ENCODE peak calls at places on chromosomes 4 and X, in five cellular contexts. One of them, this sample, is unnamed.

GRCh38 chr4:132923516-132923915 is 225.6 kb upstream of the PCDH10 start:
- DNase-seq in suprapubic skin: no peak
- DNase-seq in sigmoid colon: no peak
- DNase-seq in non-pigmented ciliary epithelial cell: no peak
- DNase-seq in Caki2: no peak
- DNase-seq in this sample: no peak

GRCh38 chr4:161762796-161763195 is 401.0 kb downstream of the FSTL5 start:
- DNase-seq in suprapubic skin: no peak
- DNase-seq in sigmoid colon: no peak
- DNase-seq in non-pigmented ciliary epithelial cell: peak; percentile 28
- DNase-seq in Caki2: peak; percentile 8
- DNase-seq in this sample: peak; percentile 86

GRCh38 chr4:100977274-100977673 is 370.1 kb downstream of the PPP3CA start:
- DNase-seq in suprapubic skin: no peak
- DNase-seq in sigmoid colon: no peak
- DNase-seq in non-pigmented ciliary epithelial cell: no peak
- DNase-seq in Caki2: no peak
- DNase-seq in this sample: no peak

GRCh38 chr4:89753601-89754066 is 83.3 kb downstream of the SNCA start:
- DNase-seq in suprapubic skin: no peak
- DNase-seq in sigmoid colon: no peak
- DNase-seq in non-pigmented ciliary epithelial cell: peak; percentile 95
- DNase-seq in Caki2: peak; percentile 98
- DNase-seq in this sample: peak; percentile 97

GRCh38 chr4:69760455-69760854 is at the start of gene SULT1B1:
- DNase-seq in suprapubic skin: no peak
- DNase-seq in sigmoid colon: no peak
- DNase-seq in non-pigmented ciliary epithelial cell: peak; percentile 46
- DNase-seq in Caki2: no peak
- DNase-seq in this sample: peak; percentile 47

GRCh38 chrX:15674899-15675489 is 10.4 kb upstream of the CLTRN start:
- DNase-seq in suprapubic skin: peak; percentile 96
- DNase-seq in sigmoid colon: peak; percentile 97
- DNase-seq in non-pigmented ciliary epithelial cell: peak; percentile 60
- DNase-seq in Caki2: peak; percentile 94
- DNase-seq in this sample: peak; percentile 76

GRCh38 chr4:89303177-89303576 is 4.4 kb downstream of the GPRIN3 start:
- DNase-seq in suprapubic skin: no peak
- DNase-seq in sigmoid colon: no peak
- DNase-seq in non-pigmented ciliary epithelial cell: no peak
- DNase-seq in Caki2: peak; percentile 48
- DNase-seq in this sample: no peak

GRCh38 chr4:89111833-89112563 is 665 bp downstream of the TIGD2 start:
- DNase-seq in suprapubic skin: no peak
- DNase-seq in sigmoid colon: no peak
- DNase-seq in non-pigmented ciliary epithelial cell: peak; percentile 81
- DNase-seq in Caki2: no peak
- DNase-seq in this sample: peak; percentile 96

GRCh38 chrX:110394653-110395052 is 36.0 kb downstream of the RTL9 start:
- DNase-seq in suprapubic skin: no peak
- DNase-seq in sigmoid colon: no peak
- DNase-seq in non-pigmented ciliary epithelial cell: no peak
- DNase-seq in Caki2: peak; percentile 63
- DNase-seq in this sample: peak; percentile 60

GRCh38 chrX:49878128-49878833 is 1.0 kb upstream of the USP27X start:
- DNase-seq in suprapubic skin: no peak
- DNase-seq in sigmoid colon: peak; percentile 66
- DNase-seq in non-pigmented ciliary epithelial cell: no peak
- DNase-seq in Caki2: no peak
- DNase-seq in this sample: no peak

GRCh38 chr4:109701566-109702399 is 1.5 kb downstream of the CASP6 start:
- DNase-seq in suprapubic skin: no peak
- DNase-seq in sigmoid colon: no peak
- DNase-seq in non-pigmented ciliary epithelial cell: no peak
- DNase-seq in Caki2: no peak
- DNase-seq in this sample: no peak

This sample was measured in skeletal muscle cell.